ENCODE peak calls at places on chromosomes 7 and 10, in ten cellular contexts. One of them, this sample, is unnamed.

GRCh38 chr10:71383972-71384687 is 12.6 kb upstream of the CDH23 start:
- DNase-seq in HCT116: no peak
- DNase-seq in stomach: peak
- DNase-seq in H1: peak
- DNase-seq in endothelial cell of umbilical vein: peak
- DNase-seq in spleen: peak
- DNase-seq in esophagus muscularis mucosa: no peak
- DNase-seq in sigmoid colon: peak
- DNase-seq in prostate gland: peak
- DNase-seq in suprapubic skin: peak
- DNase-seq in this sample: no peak

GRCh38 chr7:1567082-1567771 is 2.6 kb downstream of the PSMG3 start:
- DNase-seq in HCT116: peak
- DNase-seq in stomach: peak
- DNase-seq in H1: no peak
- DNase-seq in endothelial cell of umbilical vein: no peak
- DNase-seq in spleen: no peak
- DNase-seq in esophagus muscularis mucosa: no peak
- DNase-seq in sigmoid colon: no peak
- DNase-seq in prostate gland: no peak
- DNase-seq in suprapubic skin: peak
- DNase-seq in this sample: no peak

GRCh38 chr7:16586081-16586874 is 59.3 kb downstream of the ANKMY2 start:
- DNase-seq in HCT116: no peak
- DNase-seq in stomach: no peak
- DNase-seq in H1: no peak
- DNase-seq in endothelial cell of umbilical vein: no peak
- DNase-seq in spleen: no peak
- DNase-seq in esophagus muscularis mucosa: no peak
- DNase-seq in sigmoid colon: no peak
- DNase-seq in prostate gland: no peak
- DNase-seq in suprapubic skin: no peak
- DNase-seq in this sample: no peak

GRCh38 chr7:66522518-66522917 is 106.2 kb upstream of the KCTD7 start:
- DNase-seq in HCT116: no peak
- DNase-seq in stomach: no peak
- DNase-seq in H1: no peak
- DNase-seq in endothelial cell of umbilical vein: no peak
- DNase-seq in spleen: peak
- DNase-seq in esophagus muscularis mucosa: no peak
- DNase-seq in sigmoid colon: no peak
- DNase-seq in prostate gland: no peak
- DNase-seq in suprapubic skin: no peak
- DNase-seq in this sample: no peak

GRCh38 chr7:8724080-8724718 is 290.8 kb downstream of the NXPH1 start:
- DNase-seq in HCT116: no peak
- DNase-seq in stomach: peak
- DNase-seq in H1: peak
- DNase-seq in endothelial cell of umbilical vein: no peak
- DNase-seq in spleen: no peak
- DNase-seq in esophagus muscularis mucosa: no peak
- DNase-seq in sigmoid colon: no peak
- DNase-seq in prostate gland: no peak
- DNase-seq in suprapubic skin: no peak
- DNase-seq in this sample: no peak

GRCh38 chr10:113456741-113457140 is 96.1 kb upstream of the HABP2 start:
- DNase-seq in HCT116: no peak
- DNase-seq in stomach: no peak
- DNase-seq in H1: no peak
- DNase-seq in endothelial cell of umbilical vein: no peak
- DNase-seq in spleen: no peak
- DNase-seq in esophagus muscularis mucosa: peak
- DNase-seq in sigmoid colon: no peak
- DNase-seq in prostate gland: no peak
- DNase-seq in suprapubic skin: no peak
- DNase-seq in this sample: peak

GRCh38 chr10:84605802-84606201 is 277.4 kb downstream of the CCSER2 start:
- DNase-seq in HCT116: no peak
- DNase-seq in stomach: no peak
- DNase-seq in H1: no peak
- DNase-seq in endothelial cell of umbilical vein: no peak
- DNase-seq in spleen: no peak
- DNase-seq in esophagus muscularis mucosa: no peak
- DNase-seq in sigmoid colon: no peak
- DNase-seq in prostate gland: no peak
- DNase-seq in suprapubic skin: no peak
- DNase-seq in this sample: no peak

GRCh38 chr7:131130324-131130723 is 197.4 kb upstream of the MKLN1 start:
- DNase-seq in HCT116: no peak
- DNase-seq in stomach: no peak
- DNase-seq in H1: no peak
- DNase-seq in endothelial cell of umbilical vein: no peak
- DNase-seq in spleen: no peak
- DNase-seq in esophagus muscularis mucosa: no peak
- DNase-seq in sigmoid colon: no peak
- DNase-seq in prostate gland: no peak
- DNase-seq in suprapubic skin: no peak
- DNase-seq in this sample: no peak

GRCh38 chr10:86079088-86079487 is 287.5 kb downstream of the GRID1 start:
- DNase-seq in HCT116: peak
- DNase-seq in stomach: peak
- DNase-seq in H1: peak
- DNase-seq in endothelial cell of umbilical vein: no peak
- DNase-seq in spleen: no peak
- DNase-seq in esophagus muscularis mucosa: no peak
- DNase-seq in sigmoid colon: no peak
- DNase-seq in prostate gland: no peak
- DNase-seq in suprapubic skin: peak
- DNase-seq in this sample: peak

GRCh38 chr10:27561362-27561761 is 57.3 kb downstream of the RAB18 start:
- DNase-seq in HCT116: no peak
- DNase-seq in stomach: no peak
- DNase-seq in H1: no peak
- DNase-seq in endothelial cell of umbilical vein: no peak
- DNase-seq in spleen: no peak
- DNase-seq in esophagus muscularis mucosa: no peak
- DNase-seq in sigmoid colon: no peak
- DNase-seq in prostate gland: no peak
- DNase-seq in suprapubic skin: no peak
- DNase-seq in this sample: no peak

GRCh38 chr7:116954443-116954838 is 1.1 kb downstream of the ST7 start:
- DNase-seq in HCT116: no peak
- DNase-seq in stomach: no peak
- DNase-seq in H1: no peak
- DNase-seq in endothelial cell of umbilical vein: no peak
- DNase-seq in spleen: no peak
- DNase-seq in esophagus muscularis mucosa: no peak
- DNase-seq in sigmoid colon: no peak
- DNase-seq in prostate gland: no peak
- DNase-seq in suprapubic skin: no peak
- DNase-seq in this sample: no peak

GRCh38 chr10:70115948-70116682 is 16.5 kb downstream of the AIFM2 start:
- DNase-seq in HCT116: peak
- DNase-seq in stomach: peak
- DNase-seq in H1: peak
- DNase-seq in endothelial cell of umbilical vein: peak
- DNase-seq in spleen: peak
- DNase-seq in esophagus muscularis mucosa: no peak
- DNase-seq in sigmoid colon: peak
- DNase-seq in prostate gland: peak
- DNase-seq in suprapubic skin: no peak
- DNase-seq in this sample: no peak

GRCh38 chr7:95205821-95206220 is 118.5 kb downstream of the PON1 start:
- DNase-seq in HCT116: peak
- DNase-seq in stomach: no peak
- DNase-seq in H1: no peak
- DNase-seq in endothelial cell of umbilical vein: no peak
- DNase-seq in spleen: no peak
- DNase-seq in esophagus muscularis mucosa: no peak
- DNase-seq in sigmoid colon: no peak
- DNase-seq in prostate gland: no peak
- DNase-seq in suprapubic skin: no peak
- DNase-seq in this sample: no peak

GRCh38 chr7:16113058-16113457 is 308.3 kb downstream of the CRPPA start:
- DNase-seq in HCT116: no peak
- DNase-seq in stomach: no peak
- DNase-seq in H1: no peak
- DNase-seq in endothelial cell of umbilical vein: no peak
- DNase-seq in spleen: no peak
- DNase-seq in esophagus muscularis mucosa: no peak
- DNase-seq in sigmoid colon: no peak
- DNase-seq in prostate gland: no peak
- DNase-seq in suprapubic skin: no peak
- DNase-seq in this sample: no peak

GRCh38 chr7:130719550-130719949 is 14.5 kb downstream of the KLF14 start:
- DNase-seq in HCT116: no peak
- DNase-seq in stomach: no peak
- DNase-seq in H1: no peak
- DNase-seq in endothelial cell of umbilical vein: no peak
- DNase-seq in spleen: no peak
- DNase-seq in esophagus muscularis mucosa: no peak
- DNase-seq in sigmoid colon: no peak
- DNase-seq in prostate gland: no peak
- DNase-seq in suprapubic skin: no peak
- DNase-seq in this sample: no peak

GRCh38 chr7:157690833-157691382 is 354.1 kb downstream of the DNAJB6 start:
- DNase-seq in HCT116: peak
- DNase-seq in stomach: peak
- DNase-seq in H1: peak
- DNase-seq in endothelial cell of umbilical vein: peak
- DNase-seq in spleen: peak
- DNase-seq in esophagus muscularis mucosa: no peak
- DNase-seq in sigmoid colon: peak
- DNase-seq in prostate gland: peak
- DNase-seq in suprapubic skin: peak
- DNase-seq in this sample: no peak

GRCh38 chr10:78893217-78893616 is 175.5 kb upstream of the ZMIZ1 start:
- DNase-seq in HCT116: no peak
- DNase-seq in stomach: no peak
- DNase-seq in H1: peak
- DNase-seq in endothelial cell of umbilical vein: no peak
- DNase-seq in spleen: no peak
- DNase-seq in esophagus muscularis mucosa: peak
- DNase-seq in sigmoid colon: no peak
- DNase-seq in prostate gland: no peak
- DNase-seq in suprapubic skin: peak
- DNase-seq in this sample: no peak
- TF ChIP-seq POLR2AphosphoS5 in HCT116: no peak
- TF ChIP-seq POLR2AphosphoS5 in stomach: no peak
- TF ChIP-seq POLR2AphosphoS5 in H1: no peak
- TF ChIP-seq POLR2AphosphoS5 in endothelial cell of umbilical vein: no peak
- TF ChIP-seq POLR2AphosphoS5 in spleen: no peak
- TF ChIP-seq POLR2AphosphoS5 in esophagus muscularis mucosa: no peak
- TF ChIP-seq POLR2AphosphoS5 in sigmoid colon: no peak
- TF ChIP-seq POLR2AphosphoS5 in prostate gland: no peak
- TF ChIP-seq POLR2AphosphoS5 in suprapubic skin: no peak
- TF ChIP-seq POLR2AphosphoS5 in this sample: no peak

DNA sequence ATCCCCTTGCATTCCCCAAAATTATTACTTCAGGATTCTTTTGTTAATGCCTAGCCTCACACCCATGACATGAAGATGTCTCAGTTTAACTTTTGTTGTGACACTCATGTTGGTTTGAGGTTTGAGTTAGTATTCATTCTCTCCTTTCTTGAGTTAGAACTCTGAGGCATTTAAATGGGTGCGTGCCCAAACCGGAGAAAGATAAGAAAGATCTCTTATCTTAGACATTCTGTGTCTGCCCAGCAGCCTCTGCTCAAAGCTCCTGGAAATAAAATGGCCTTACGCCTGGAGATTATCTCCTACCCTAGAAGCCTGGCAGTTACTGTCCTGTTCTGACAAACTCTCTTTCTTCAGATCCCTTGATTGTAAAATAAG is 26.3 kb downstream of the WBP1L start:
- DNase-seq in HCT116: no peak
- DNase-seq in stomach: no peak
- DNase-seq in H1: no peak
- DNase-seq in endothelial cell of umbilical vein: no peak
- DNase-seq in spleen: no peak
- DNase-seq in esophagus muscularis mucosa: no peak
- DNase-seq in sigmoid colon: no peak
- DNase-seq in prostate gland: no peak
- DNase-seq in suprapubic skin: no peak
- DNase-seq in this sample: no peak
- TF ChIP-seq POLR2A in HCT116: no peak
- TF ChIP-seq POLR2A in stomach: no peak
- TF ChIP-seq POLR2A in H1: no peak
- TF ChIP-seq POLR2A in endothelial cell of umbilical vein: no peak
- TF ChIP-seq POLR2A in spleen: no peak
- TF ChIP-seq POLR2A in esophagus muscularis mucosa: no peak
- TF ChIP-seq POLR2A in sigmoid colon: no peak
- TF ChIP-seq POLR2A in prostate gland: no peak
- TF ChIP-seq POLR2A in suprapubic skin: no peak
- TF ChIP-seq POLR2A in this sample: no peak

DNA sequence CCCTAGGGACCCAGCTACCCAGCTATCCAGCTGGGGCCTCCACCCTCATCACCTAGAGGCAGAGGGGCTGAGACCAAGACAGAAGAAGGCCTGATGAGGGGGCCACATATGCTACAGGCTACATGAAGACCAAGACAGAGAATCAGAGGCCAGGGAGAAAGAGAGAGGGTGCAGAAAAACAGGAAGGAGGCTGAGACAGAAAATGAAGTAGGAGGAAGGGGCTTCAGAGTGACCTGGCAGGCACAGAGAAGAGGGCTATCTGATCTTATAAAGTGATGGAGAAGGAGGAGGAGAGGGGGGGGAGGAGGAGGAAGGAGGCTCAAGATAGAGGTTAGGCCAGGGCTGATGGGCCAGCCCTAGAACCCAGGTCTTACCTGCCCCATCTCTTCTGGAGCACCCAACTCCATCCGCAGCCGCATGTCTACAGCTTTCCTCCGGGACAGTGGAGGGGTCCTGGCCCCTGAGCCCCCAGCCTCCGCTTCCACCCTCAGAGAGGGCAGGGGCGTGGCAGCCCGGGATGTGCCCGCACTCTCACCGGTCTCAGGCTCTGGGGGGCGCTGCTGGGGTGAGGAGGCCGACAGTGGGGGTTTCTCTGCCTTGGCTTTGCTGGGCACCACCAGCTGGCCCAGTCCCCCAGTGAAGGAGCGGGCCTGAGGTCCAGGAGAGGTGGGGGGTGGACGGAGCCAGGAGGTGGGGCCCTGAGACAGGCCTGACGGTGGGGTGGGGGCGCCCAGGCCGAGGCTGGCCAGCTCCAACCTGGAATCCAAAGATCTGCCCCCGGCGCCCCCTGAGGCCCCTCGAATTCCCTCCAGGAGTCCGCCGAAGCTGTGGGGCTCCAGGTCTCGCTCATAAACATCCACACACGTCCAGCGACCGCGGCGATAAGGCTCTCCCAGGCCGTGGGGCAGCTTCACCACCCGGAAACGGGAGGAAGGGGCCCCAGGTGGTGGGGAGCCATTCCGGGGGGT is 1.8 kb downstream of the TSC22D4 start:
- DNase-seq in HCT116: no peak
- DNase-seq in stomach: no peak
- DNase-seq in H1: peak
- DNase-seq in endothelial cell of umbilical vein: peak
- DNase-seq in spleen: peak
- DNase-seq in esophagus muscularis mucosa: no peak
- DNase-seq in sigmoid colon: no peak
- DNase-seq in prostate gland: no peak
- DNase-seq in suprapubic skin: no peak
- DNase-seq in this sample: no peak
- TF ChIP-seq CTCF in HCT116: no peak
- TF ChIP-seq CTCF in stomach: no peak
- TF ChIP-seq CTCF in H1: peak
- TF ChIP-seq CTCF in endothelial cell of umbilical vein: peak
- TF ChIP-seq CTCF in spleen: peak
- TF ChIP-seq CTCF in esophagus muscularis mucosa: no peak
- TF ChIP-seq CTCF in sigmoid colon: no peak
- TF ChIP-seq CTCF in prostate gland: peak
- TF ChIP-seq CTCF in suprapubic skin: no peak
- TF ChIP-seq CTCF in this sample: no peak

GRCh38 chr7:140212100-140212881 is 35.5 kb upstream of the KDM7A start:
- DNase-seq in HCT116: no peak
- DNase-seq in stomach: peak
- DNase-seq in H1: no peak
- DNase-seq in endothelial cell of umbilical vein: no peak
- DNase-seq in spleen: no peak
- DNase-seq in esophagus muscularis mucosa: no peak
- DNase-seq in sigmoid colon: no peak
- DNase-seq in prostate gland: no peak
- DNase-seq in suprapubic skin: no peak
- DNase-seq in this sample: no peak
- TF ChIP-seq POLR2AphosphoS5 in HCT116: no peak
- TF ChIP-seq POLR2AphosphoS5 in stomach: peak
- TF ChIP-seq POLR2AphosphoS5 in H1: no peak
- TF ChIP-seq POLR2AphosphoS5 in endothelial cell of umbilical vein: no peak
- TF ChIP-seq POLR2AphosphoS5 in spleen: no peak
- TF ChIP-seq POLR2AphosphoS5 in esophagus muscularis mucosa: no peak
- TF ChIP-seq POLR2AphosphoS5 in sigmoid colon: no peak
- TF ChIP-seq POLR2AphosphoS5 in prostate gland: no peak
- TF ChIP-seq POLR2AphosphoS5 in suprapubic skin: no peak
- TF ChIP-seq POLR2AphosphoS5 in this sample: no peak